ENCODE peak calls at places on chromosomes 4 and X, in five cellular contexts. One of them, this sample, is unnamed.
A peak's percentile ranks its signal among the peaks of the same experiment; 100 is the strongest.

GRCh38 chrX:109635151-109635550 is 10.2 kb upstream of the KCNE5 start:
- DNase-seq in K562: peak; percentile 20
- DNase-seq in sigmoid colon: no peak
- DNase-seq in tibial nerve: no peak
- DNase-seq in A549: peak; percentile 15
- DNase-seq in this sample: no peak

GRCh38 chrX:36019164-36019563 is 99.6 kb downstream of the CFAP47 start:
- DNase-seq in K562: no peak
- DNase-seq in sigmoid colon: no peak
- DNase-seq in A549: no peak
- DNase-seq in tibial nerve: no peak
- DNase-seq in this sample: no peak

GRCh38 chr4:159171287-159171686 is 68.4 kb downstream of the RAPGEF2 start:
- DNase-seq in sigmoid colon: no peak
- DNase-seq in A549: no peak
- DNase-seq in K562: no peak
- DNase-seq in tibial nerve: no peak
- DNase-seq in this sample: no peak

GRCh38 chr4:110799171-110799570 is 176.3 kb upstream of the PITX2 start:
- DNase-seq in sigmoid colon: no peak
- DNase-seq in tibial nerve: no peak
- DNase-seq in A549: no peak
- DNase-seq in K562: no peak
- DNase-seq in this sample: no peak

GRCh38 chr4:43776371-43776770 is 672.2 kb downstream of the KCTD8 start:
- DNase-seq in A549: no peak
- DNase-seq in K562: peak; percentile 4
- DNase-seq in sigmoid colon: no peak
- DNase-seq in tibial nerve: no peak
- DNase-seq in this sample: no peak

GRCh38 chr4:88991746-88992145 is 65.2 kb downstream of the FAM13A start:
- DNase-seq in K562: no peak
- DNase-seq in tibial nerve: no peak
- DNase-seq in sigmoid colon: no peak
- DNase-seq in A549: no peak
- DNase-seq in this sample: no peak

GRCh38 chr4:85149656-85150055 is 183.2 kb upstream of the WDFY3 start:
- DNase-seq in sigmoid colon: no peak
- DNase-seq in K562: no peak
- DNase-seq in tibial nerve: no peak
- DNase-seq in A549: no peak
- DNase-seq in this sample: no peak

GRCh38 chrX:281166-281999 is at the start of gene PLCXD1:
- DNase-seq in A549: peak; percentile 96
- DNase-seq in K562: peak; percentile 69
- DNase-seq in sigmoid colon: peak; percentile 52
- DNase-seq in tibial nerve: peak; percentile 5
- DNase-seq in this sample: peak; percentile 39

GRCh38 chr4:159290321-159291030 is 187.6 kb downstream of the RAPGEF2 start:
- DNase-seq in K562: no peak
- DNase-seq in A549: no peak
- DNase-seq in sigmoid colon: no peak
- DNase-seq in tibial nerve: no peak
- DNase-seq in this sample: no peak

GRCh38 chrX:12554206-12554605 is 237.0 kb upstream of the PRPS2 start:
- DNase-seq in K562: no peak
- DNase-seq in sigmoid colon: no peak
- DNase-seq in tibial nerve: no peak
- DNase-seq in A549: no peak
- DNase-seq in this sample: no peak

GRCh38 chr4:77385124-77385969 is 220.3 kb upstream of the CXCL13 start:
- DNase-seq in A549: peak; percentile 53
- DNase-seq in tibial nerve: peak; percentile 59
- DNase-seq in sigmoid colon: peak; percentile 70
- DNase-seq in K562: peak; percentile 52
- DNase-seq in this sample: peak; percentile 57

GRCh38 chrX:38805294-38806053 is 4.2 kb downstream of the MID1IP1 start:
- DNase-seq in sigmoid colon: peak; percentile 85
- DNase-seq in K562: peak; percentile 26
- DNase-seq in A549: peak; percentile 77
- DNase-seq in tibial nerve: peak; percentile 36
- DNase-seq in this sample: peak; percentile 71

GRCh38 chrX:153226344-153227190 is 47.5 kb downstream of the MAGEA1 start:
- DNase-seq in A549: peak; percentile 43
- DNase-seq in K562: peak; percentile 94
- DNase-seq in tibial nerve: peak; percentile 17
- DNase-seq in sigmoid colon: no peak
- DNase-seq in this sample: peak; percentile 44

GRCh38 chr4:73944061-73944875 is 37.6 kb downstream of the PF4 start:
- DNase-seq in tibial nerve: no peak
- DNase-seq in A549: no peak
- DNase-seq in sigmoid colon: no peak
- DNase-seq in K562: no peak
- DNase-seq in this sample: peak; percentile 77

GRCh38 chrX:96314974-96315373 is 369.7 kb upstream of the DIAPH2 start:
- DNase-seq in sigmoid colon: no peak
- DNase-seq in A549: peak; percentile 23
- DNase-seq in K562: no peak
- DNase-seq in tibial nerve: no peak
- DNase-seq in this sample: no peak

GRCh38 chr4:25351777-25352421 is 25.2 kb upstream of the ANAPC4 start:
- DNase-seq in A549: no peak
- DNase-seq in K562: no peak
- DNase-seq in sigmoid colon: no peak
- DNase-seq in tibial nerve: no peak
- DNase-seq in this sample: no peak

GRCh38 chr4:138406881-138407280 is 164.7 kb upstream of the SLC7A11 start:
- DNase-seq in tibial nerve: no peak
- DNase-seq in sigmoid colon: no peak
- DNase-seq in A549: no peak
- DNase-seq in K562: no peak
- DNase-seq in this sample: no peak

GRCh38 chr4:138404801-138405200 is 162.7 kb upstream of the SLC7A11 start:
- DNase-seq in K562: no peak
- DNase-seq in tibial nerve: no peak
- DNase-seq in A549: no peak
- DNase-seq in sigmoid colon: no peak
- DNase-seq in this sample: no peak

GRCh38 chr4:138405439-138405838 is 163.3 kb upstream of the SLC7A11 start:
- DNase-seq in K562: no peak
- DNase-seq in tibial nerve: no peak
- DNase-seq in A549: no peak
- DNase-seq in sigmoid colon: no peak
- DNase-seq in this sample: no peak

GRCh38 chr4:138407329-138407728 is 165.2 kb upstream of the SLC7A11 start:
- DNase-seq in A549: no peak
- DNase-seq in tibial nerve: no peak
- DNase-seq in K562: no peak
- DNase-seq in sigmoid colon: no peak
- DNase-seq in this sample: no peak

DNA sequence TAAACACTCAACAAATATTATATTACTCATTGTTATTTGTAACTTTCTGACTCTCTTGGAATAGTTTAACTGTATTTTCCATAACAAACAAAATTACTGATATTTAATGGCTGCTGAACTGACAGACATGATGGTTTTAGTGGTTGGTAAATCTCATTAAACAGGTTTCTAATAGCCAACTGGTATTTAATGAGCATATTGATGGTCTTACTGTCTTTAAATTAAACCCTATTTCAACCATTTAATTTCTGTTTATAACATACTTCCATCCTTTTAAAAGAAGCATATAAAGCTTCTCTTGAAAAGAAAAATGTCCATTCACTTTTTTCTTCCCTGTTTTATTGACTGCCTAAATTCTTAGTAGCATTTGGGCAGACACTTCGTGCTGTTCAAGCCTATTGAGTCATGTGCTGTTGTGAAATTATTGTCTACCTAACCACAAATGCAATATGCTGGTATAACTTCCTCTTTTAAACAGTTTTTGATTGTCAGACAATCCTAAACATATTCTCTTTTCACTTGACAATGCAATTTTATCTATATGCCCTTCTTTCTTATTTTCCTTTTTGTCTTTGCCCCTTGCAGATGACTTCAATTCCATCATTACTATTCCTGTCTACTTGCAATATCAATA is 163.9 kb upstream of the SLC7A11 start:
- DNase-seq in tibial nerve: no peak
- DNase-seq in K562: no peak
- DNase-seq in sigmoid colon: no peak
- DNase-seq in A549: no peak
- DNase-seq in this sample: no peak
- TF ChIP-seq EP300 in tibial nerve: peak; percentile 68
- TF ChIP-seq EP300 in K562: no peak
- TF ChIP-seq EP300 in sigmoid colon: no peak
- TF ChIP-seq EP300 in A549: no peak
- TF ChIP-seq EP300 in this sample: no peak

GRCh38 chr4:177573487-177573886 is 131.2 kb upstream of the AGA start:
- DNase-seq in A549: peak; percentile 28
- DNase-seq in tibial nerve: no peak
- DNase-seq in K562: no peak
- DNase-seq in sigmoid colon: no peak
- DNase-seq in this sample: no peak
- H3K27ac ChIP-seq in A549: peak overlapping the region; percentile 54
- H3K27ac ChIP-seq in tibial nerve: no peak overlapping the region
- H3K27ac ChIP-seq in K562: no peak overlapping the region
- H3K27ac ChIP-seq in sigmoid colon: no peak overlapping the region
- H3K27ac ChIP-seq in this sample: no peak overlapping the region

GRCh38 chr4:157564771-157565170 is 344.2 kb downstream of the GRIA2 start:
- DNase-seq in A549: no peak
- DNase-seq in sigmoid colon: no peak
- DNase-seq in tibial nerve: no peak
- DNase-seq in K562: no peak
- DNase-seq in this sample: no peak
- TF ChIP-seq EP300 in A549: no peak
- TF ChIP-seq EP300 in sigmoid colon: no peak
- TF ChIP-seq EP300 in tibial nerve: no peak
- TF ChIP-seq EP300 in K562: no peak
- TF ChIP-seq EP300 in this sample: no peak

DNA sequence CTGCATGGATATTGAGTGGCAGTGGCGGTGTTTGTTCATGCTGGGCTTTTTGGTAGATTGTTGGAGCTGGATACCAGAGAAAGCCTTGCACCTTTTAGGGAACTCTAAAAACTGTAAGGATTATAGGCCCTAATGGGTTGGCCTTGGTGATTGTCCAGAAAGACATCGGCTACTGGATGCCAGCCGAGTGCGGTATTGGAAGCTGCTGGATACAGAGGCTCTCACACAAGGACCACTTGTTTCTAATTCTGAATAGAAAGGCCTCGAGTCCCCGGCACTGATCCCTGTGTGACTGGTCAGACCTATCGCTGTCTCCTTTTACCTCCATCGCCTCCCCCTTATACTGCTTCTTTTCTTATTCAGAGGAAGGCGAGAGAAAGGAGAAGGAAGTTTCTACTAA is 27.3 kb upstream of the SCOC start:
- DNase-seq in K562: no peak
- DNase-seq in A549: no peak
- DNase-seq in tibial nerve: no peak
- DNase-seq in sigmoid colon: no peak
- DNase-seq in this sample: no peak
- H3K27ac ChIP-seq in K562: no peak overlapping the region
- H3K27ac ChIP-seq in A549: no peak overlapping the region
- H3K27ac ChIP-seq in tibial nerve: no peak overlapping the region
- H3K27ac ChIP-seq in sigmoid colon: no peak overlapping the region
- H3K27ac ChIP-seq in this sample: no peak overlapping the region